ENCODE peak calls at places on chromosomes 4 and X, in five cellular contexts. F is GM23338, J is OCI-LY7, A is stomach, Z is breast epithelium. S is an unnamed sample.

GRCh38 chr4:42442601-42443000 is 45.3 kb downstream of the SHISA3 start:
- DNase-seq in F (no peak), J (no peak), A (no peak), Z (no peak), S (no peak)

GRCh38 chr4:109649872-109650271 is 53.4 kb downstream of the CASP6 start:
- DNase-seq in F (no peak), J (peak; percentile 6), A (no peak), Z (no peak), S (no peak)

GRCh38 chr4:99028187-99028586 is 32.7 kb downstream of the METAP1 start:
- DNase-seq in F (no peak), J (no peak), A (no peak), Z (no peak), S (no peak)

GRCh38 chr4:88291003-88291402 is 6.6 kb upstream of the PPM1K start:
- DNase-seq in F (peak; percentile 28), J (no peak), A (no peak), Z (no peak), S (no peak)

GRCh38 chr4:125390126-125390525 is 75.4 kb downstream of the FAT4 start:
- DNase-seq in F (no peak), J (no peak), A (no peak), Z (no peak), S (no peak)

GRCh38 chrX:109172091-109172602 is 309.7 kb downstream of the GUCY2F start:
- DNase-seq in F (no peak), J (no peak), A (no peak), Z (no peak), S (no peak)

GRCh38 chr4:100042711-100043110 is 92.6 kb upstream of the H2AZ1 start:
- DNase-seq in F (no peak), J (no peak), A (no peak), Z (no peak), S (no peak)

GRCh38 chr4:114495471-114495928 is 103.1 kb upstream of the UGT8 start:
- DNase-seq in F (peak; percentile 99), J (no peak), A (no peak), Z (no peak), S (no peak)

GRCh38 chrX:48826135-48826875 is at the start of gene ERAS:
- DNase-seq in F (peak; percentile 45), J (no peak), A (no peak), Z (no peak), S (no peak)

GRCh38 chr4:98430708-98431403 is 169.7 kb downstream of the RAP1GDS1 start:
- DNase-seq in F (no peak), J (no peak), A (no peak), Z (no peak), S (no peak)

GRCh38 chr4:115294717-115295116 is 181.3 kb upstream of the NDST4 start:
- DNase-seq in F (no peak), J (no peak), A (no peak), Z (no peak), S (no peak)

GRCh38 chr4:7351014-7351413 is 83.7 kb downstream of the PSAPL1 start:
- DNase-seq in F (no peak), J (no peak), A (no peak), Z (no peak), S (no peak)

GRCh38 chr4:87387237-87387636 is 3.8 kb downstream of the HSD17B11 start:
- DNase-seq in F (no peak), J (no peak), A (no peak), Z (no peak), S (peak; percentile 79)

GRCh38 chr4:30616943-30617646 is 103.1 kb upstream of the PCDH7 start:
- DNase-seq in F (no peak), J (no peak), A (no peak), Z (no peak), S (no peak)

GRCh38 chr4:73821325-73821724 is 15.2 kb upstream of the CXCL6 start:
- DNase-seq in F (no peak), J (no peak), A (no peak), Z (no peak), S (no peak)

GRCh38 chr4:163448541-163449203 is 24.9 kb downstream of the TKTL2 start:
- DNase-seq in F (no peak), J (no peak), A (no peak), Z (no peak), S (no peak)

GRCh38 chrX:103681443-103681842 is 5.1 kb downstream of the MORF4L2 start:
- DNase-seq in F (no peak), J (no peak), A (no peak), Z (no peak), S (no peak)

GRCh38 chr4:25900310-25900709 is 13.7 kb upstream of the SMIM20 start:
- DNase-seq in F (no peak), J (no peak), A (no peak), Z (no peak), S (no peak)

GRCh38 chr4:110977554-110977953 is 354.7 kb upstream of the PITX2 start:
- DNase-seq in F (no peak), J (no peak), A (no peak), Z (no peak), S (no peak)

GRCh38 chrX:67583171-67583570 is 39.4 kb downstream of the AR start:
- DNase-seq in F (no peak), J (no peak), A (no peak), Z (no peak), S (no peak)

GRCh38 chrX:21838937-21839333 is 482 bp upstream of the MBTPS2 start:
- DNase-seq in F (no peak), J (peak; percentile 30), A (no peak), Z (no peak), S (no peak)

GRCh38 chr4:98662619-98663225 is 4.3 kb upstream of the TSPAN5 start:
- DNase-seq in F (peak; percentile 75), J (no peak), A (no peak), Z (no peak), S (no peak)

GRCh38 chrX:9362529-9362928 is 102.3 kb upstream of the TBL1X start:
- DNase-seq in F (no peak), J (no peak), A (no peak), Z (no peak), S (no peak)

GRCh38 chr4:108972613-108973283 is 209.9 kb upstream of the ETNPPL start:
- DNase-seq in F (no peak), J (no peak), A (no peak), Z (no peak), S (no peak)

GRCh38 chrX:42704454-42704853 is 73.5 kb downstream of the PPP1R2C start:
- DNase-seq in F (no peak), J (no peak), A (no peak), Z (no peak), S (no peak)

DNA sequence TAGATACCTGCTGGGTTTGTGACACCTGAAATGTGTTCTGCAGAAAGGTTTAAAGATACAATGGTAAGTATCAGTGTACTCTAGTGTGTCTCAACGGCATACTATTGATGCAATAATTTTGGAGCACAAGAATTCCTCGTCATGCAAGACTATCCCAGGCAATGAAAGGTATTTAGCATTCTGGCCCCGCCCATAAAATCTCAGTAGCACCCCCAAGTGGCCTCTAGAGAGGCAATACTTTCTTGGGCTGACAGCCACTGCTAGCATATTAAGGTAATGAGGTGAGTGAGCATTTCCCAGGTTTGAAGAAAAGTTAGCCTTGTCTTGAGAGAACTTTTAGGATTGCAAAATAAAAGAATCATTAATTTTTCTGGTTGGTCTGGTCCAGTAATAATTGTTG is 24.0 kb downstream of the TAB3 start:
- DNase-seq in F (peak; percentile 72), J (peak; percentile 14), A (no peak), Z (no peak), S (peak; percentile 13)
- TF ChIP-seq CTCF in F (peak; percentile 54), J (peak; percentile 66), A (no peak), Z (no peak), S (no peak)

DNA sequence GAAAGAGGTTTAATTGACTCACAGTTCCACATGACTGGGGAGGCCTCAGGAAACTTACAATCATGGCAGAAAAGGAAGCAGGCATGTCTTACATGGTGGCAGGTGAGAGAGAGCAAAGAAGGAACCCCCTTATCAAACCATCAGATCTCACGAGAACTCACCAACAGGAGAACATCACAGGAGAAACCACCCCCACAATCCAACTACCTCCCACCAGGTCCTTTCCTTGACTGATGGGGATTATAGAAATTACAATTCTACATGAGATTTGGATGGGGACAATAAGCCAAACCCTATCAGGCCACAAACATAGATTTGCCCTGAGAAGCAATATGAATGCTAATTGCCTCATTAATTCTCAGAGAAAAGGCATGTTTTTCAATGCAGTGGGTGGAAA is 138.2 kb upstream of the RAPGEF2 start:
- DNase-seq in F (no peak), J (no peak), A (no peak), Z (no peak), S (no peak)
- H3K4me1 ChIP-seq in F (peaks cover 30% of the 10 kb centered on the region), J (no peaks in the 10 kb centered on the region), A (no peaks in the 10 kb centered on the region), Z (no peaks in the 10 kb centered on the region), S (no peaks in the 10 kb centered on the region)

DNA sequence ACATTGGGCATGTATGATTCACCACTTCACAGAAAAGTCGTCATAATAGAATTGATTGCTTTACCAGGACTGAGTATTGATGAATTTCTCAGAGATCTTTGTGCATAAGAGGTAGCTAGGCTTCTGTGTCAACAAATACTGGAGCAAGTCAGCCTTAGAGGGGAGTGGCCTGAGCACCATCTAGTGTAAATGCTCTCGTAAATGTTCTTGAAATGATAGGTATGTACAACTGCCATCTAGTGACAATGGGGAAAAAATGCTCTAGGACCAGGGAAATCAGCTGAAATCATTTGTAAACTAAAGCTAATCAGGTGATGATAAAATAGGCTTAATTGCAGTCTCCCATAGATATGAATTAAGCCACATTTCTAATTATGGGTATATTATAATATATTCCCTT is 309.4 kb upstream of the FMR1 start:
- DNase-seq in F (peak; percentile 4), J (peak; percentile 5), A (no peak), Z (no peak), S (no peak)
- TF ChIP-seq CTCF in F (peak; percentile 18), J (peak; percentile 41), A (no peak), Z (no peak), S (no peak)

GRCh38 chr4:1249148-1249730 is 309 bp upstream of the CTBP1 start:
- DNase-seq in F (peak; percentile 87), J (peak; percentile 93), A (peak; percentile 90), Z (peak; percentile 79), S (peak; percentile 91)

GRCh38 chr4:1246901-1247810 is 1.8 kb downstream of the CTBP1 start:
- DNase-seq in F (peak; percentile 38), J (peak; percentile 24), A (no peak), Z (peak; percentile 49), S (peak; percentile 64)

GRCh38 chr4:1249731-1250526 is 999 bp upstream of the CTBP1 start:
- DNase-seq in F (peak; percentile 66), J (no peak), A (no peak), Z (no peak), S (peak; percentile 68)

GRCh38 chr4:1247811-1248261 is 1.1 kb downstream of the CTBP1 start:
- DNase-seq in F (no peak), J (no peak), A (no peak), Z (peak; percentile 54), S (no peak)

DNA sequence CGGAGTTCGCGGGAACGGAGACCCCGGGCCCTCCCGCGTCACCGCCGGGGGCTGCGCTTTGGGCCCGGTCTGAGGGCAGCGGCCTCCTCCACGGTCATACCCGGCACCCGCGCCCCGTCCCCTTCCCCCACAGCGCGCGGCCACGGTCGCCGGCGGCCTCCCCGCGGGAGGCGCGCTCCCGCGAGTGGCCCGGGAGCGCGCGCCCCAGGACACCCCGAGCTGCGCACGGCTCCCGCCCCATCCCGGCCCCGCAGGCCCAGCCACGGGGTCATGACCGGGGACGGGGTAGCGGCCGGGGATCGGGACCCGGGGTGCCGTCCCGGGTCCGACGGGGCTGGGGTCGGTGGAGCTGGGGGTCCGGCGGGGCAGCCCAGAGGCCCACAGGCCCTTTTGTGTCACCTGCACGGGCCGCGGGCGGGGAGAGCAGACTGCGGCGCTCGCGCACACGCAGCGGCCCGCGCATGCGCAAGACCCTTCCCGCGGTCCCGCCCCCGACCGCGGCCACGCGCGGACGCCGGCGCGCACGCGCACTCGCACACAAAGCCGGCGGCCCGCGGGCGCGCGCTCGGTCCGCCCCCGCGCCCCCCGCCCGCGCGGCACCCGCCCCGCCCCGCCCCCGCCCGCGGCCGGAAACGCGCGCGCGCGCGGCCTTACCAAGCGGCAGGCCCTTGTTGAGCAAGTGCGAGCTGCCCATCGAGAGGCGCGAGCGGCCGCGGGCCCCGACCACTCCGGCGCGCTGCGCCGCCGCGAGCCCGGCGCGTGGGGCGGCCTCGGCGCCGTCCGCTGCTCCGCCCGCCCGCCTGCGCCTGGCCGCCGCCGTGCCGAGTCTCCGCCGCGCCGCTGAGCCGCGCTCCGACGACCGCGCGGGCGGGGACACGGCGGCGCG is at the start of gene CTBP1:
- DNase-seq in F (peak; percentile 82), J (peak; percentile 92), A (peak; percentile 79), Z (peak; percentile 64), S (peak; percentile 76)
- H3K4me1 ChIP-seq in F (peaks cover 12% of the 10 kb centered on the region), J (peaks cover 28% of the 10 kb centered on the region), A (peaks cover 59% of the 10 kb centered on the region), Z (peaks cover 42% of the 10 kb centered on the region), S (peaks cover 44% of the 10 kb centered on the region)